ENCODE peak calls at places on chromosomes 5 and 9, in five cellular contexts. D is Peyer's patch, Q is brain microvascular endothelial cell, S is pancreas, J is progenitor cell of endocrine pancreas. B is an unnamed sample.
A peak's percentile ranks its signal among the peaks of the same experiment; 100 is the strongest.

GRCh38 chr5:58921106-58921505 is 338.2 kb downstream of the RAB3C start:
- DNase-seq in D (no peak), Q (no peak), S (no peak), J (no peak), B (no peak)

GRCh38 chr5:176365663-176366574 is 632 bp downstream of the ARL10 start:
- DNase-seq in D (no peak), Q (no peak), S (no peak), J (peak; percentile 22), B (peak; percentile 87)

GRCh38 chr9:80146466-80146865 is 574.7 kb downstream of the TLE4 start:
- DNase-seq in D (no peak), Q (peak; percentile 22), S (no peak), J (no peak), B (no peak)

GRCh38 chr9:6905850-6906375 is 148.1 kb downstream of the KDM4C start:
- DNase-seq in D (no peak), Q (no peak), S (no peak), J (no peak), B (no peak)

GRCh38 chr5:137401946-137402345 is 97.2 kb downstream of the SPOCK1 start:
- DNase-seq in D (no peak), Q (no peak), S (no peak), J (no peak), B (no peak)

GRCh38 chr5:83776437-83777031 is 55.9 kb upstream of the HAPLN1 start:
- DNase-seq in D (no peak), Q (no peak), S (no peak), J (no peak), B (no peak)

GRCh38 chr9:89746385-89747116 is 141.7 kb downstream of the GADD45G start:
- DNase-seq in D (no peak), Q (peak; percentile 8), S (peak; percentile 84), J (no peak), B (no peak)

GRCh38 chr9:130924448-130924788 is 14.6 kb downstream of the FIBCD1 start:
- DNase-seq in D (no peak), Q (no peak), S (no peak), J (no peak), B (no peak)

GRCh38 chr5:35810561-35810960 is 46.1 kb upstream of the IL7R start:
- DNase-seq in D (no peak), Q (no peak), S (no peak), J (no peak), B (no peak)

GRCh38 chr5:177508837-177509236 is 789 bp downstream of the DOK3 start:
- DNase-seq in D (peak; percentile 59), Q (no peak), S (no peak), J (no peak), B (no peak)

GRCh38 chr5:134103397-134103796 is 11.1 kb upstream of the TCF7 start:
- DNase-seq in D (peak; percentile 22), Q (no peak), S (no peak), J (no peak), B (no peak)

GRCh38 chr5:174610968-174611367 is 113.4 kb upstream of the MSX2 start:
- DNase-seq in D (no peak), Q (no peak), S (no peak), J (no peak), B (no peak)

DNA sequence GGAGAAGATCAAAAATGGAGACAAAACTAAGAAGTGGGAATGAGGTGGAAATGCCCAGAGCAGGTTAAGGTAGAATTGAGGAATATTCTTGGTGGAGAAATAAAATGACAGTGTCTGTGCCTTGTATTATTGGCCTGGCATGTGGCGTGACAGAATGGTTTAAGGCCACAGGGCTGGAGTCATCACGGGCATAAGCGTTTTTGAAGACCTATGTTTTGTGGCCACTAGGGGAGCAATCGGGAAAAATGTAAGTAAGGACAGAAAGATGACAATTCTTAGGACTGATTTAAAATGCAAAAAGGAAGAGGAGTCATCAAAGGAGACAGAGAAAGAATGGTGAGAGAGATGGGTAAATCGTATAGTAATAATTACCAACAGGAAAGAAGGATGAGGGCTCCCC is 72.2 kb upstream of the EPB41L4A start:
- DNase-seq in D (no peak), Q (no peak), S (no peak), J (no peak), B (no peak)
- TF ChIP-seq CTCF in D (no peak), Q (peak; percentile 56), S (no peak), J (peak; percentile 53), B (peak; percentile 40)

GRCh38 chr9:124861342-124862229 is at the start of the genes ARPC5L and RPL35:
- DNase-seq in D (peak; percentile 95), Q (peak; percentile 89), S (peak; percentile 93), J (peak; percentile 89), B (peak; percentile 98)
- TF ChIP-seq CTCF in D (no peak), Q (no peak), S (no peak), J (peak; percentile 47), B (peak; percentile 48)

GRCh38 chr5:112289465-112289864 is 129.6 kb downstream of the EPB41L4A start:
- DNase-seq in D (no peak), Q (no peak), S (no peak), J (no peak), B (no peak)

GRCh38 chr5:112290667-112291066 is 128.4 kb downstream of the EPB41L4A start:
- DNase-seq in D (no peak), Q (no peak), S (no peak), J (no peak), B (no peak)

GRCh38 chr5:112293587-112293986 is 125.5 kb downstream of the EPB41L4A start:
- DNase-seq in D (no peak), Q (no peak), S (no peak), J (no peak), B (no peak)

GRCh38 chr5:112294126-112294525 is 125.0 kb downstream of the EPB41L4A start:
- DNase-seq in D (no peak), Q (no peak), S (no peak), J (no peak), B (no peak)
- TF ChIP-seq CTCF in D (no peak), Q (no peak), S (no peak), J (no peak), B (no peak)

GRCh38 chr5:9386945-9387344 is 158.9 kb downstream of the SEMA5A start:
- DNase-seq in D (no peak), Q (no peak), S (no peak), J (no peak), B (no peak)

GRCh38 chr5:9391080-9391479 is 154.8 kb downstream of the SEMA5A start:
- DNase-seq in D (no peak), Q (no peak), S (no peak), J (no peak), B (no peak)

GRCh38 chr5:9388941-9389674 is 156.8 kb downstream of the SEMA5A start:
- DNase-seq in D (no peak), Q (no peak), S (no peak), J (no peak), B (no peak)

GRCh38 chr5:9390128-9390527 is 155.7 kb downstream of the SEMA5A start:
- DNase-seq in D (no peak), Q (no peak), S (no peak), J (no peak), B (no peak)

DNA sequence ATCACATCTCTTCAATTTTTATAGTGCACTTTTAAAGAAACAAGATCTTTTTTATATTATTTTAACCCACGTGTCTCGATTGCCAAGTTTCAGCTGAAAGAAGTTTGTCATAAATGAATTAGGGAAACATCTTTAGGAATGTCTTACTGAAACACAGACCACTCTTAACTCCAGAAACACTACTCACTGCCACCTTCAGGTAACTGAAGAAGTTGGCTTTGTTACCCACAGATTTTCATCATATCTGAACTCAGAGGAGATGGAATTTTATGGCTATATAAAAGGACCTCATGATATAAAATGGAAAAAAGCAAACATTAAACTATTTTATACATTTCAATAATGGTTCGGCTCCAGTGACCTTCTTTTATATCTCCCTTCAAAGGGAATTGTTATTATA is 158.0 kb downstream of the SEMA5A start:
- DNase-seq in D (no peak), Q (no peak), S (no peak), J (no peak), B (no peak)
- TF ChIP-seq CTCF in D (no peak), Q (peak; percentile 10), S (no peak), J (peak; percentile 9), B (peak; percentile 54)

B was measured in osteocyte.